ENCODE peak calls at places on chromosomes 6 and 20, in seven cellular contexts. I is SK-N-SH, N is GM12878, Y is endothelial cell of umbilical vein, R is HepG2, H is K562, M is H1. F is an unnamed sample.
A peak's percentile ranks its signal among the peaks of the same experiment; 100 is the strongest.

GRCh38 chr20:15144911-15145310 is 807.5 kb upstream of the FLRT3 start:
- DNase-seq in I (peak; percentile 4), N (no peak), Y (no peak), R (no peak), H (no peak), M (no peak), F (no peak)

GRCh38 chr6:129269076-129269475 is 386.1 kb downstream of the LAMA2 start:
- DNase-seq in I (no peak), N (no peak), Y (no peak), R (no peak), H (no peak), M (no peak), F (no peak)

GRCh38 chr6:150813319-150813992 is 52.0 kb upstream of the MTHFD1L start:
- DNase-seq in I (no peak), N (peak; percentile 78), Y (no peak), R (no peak), H (no peak), M (no peak), F (peak; percentile 92)

GRCh38 chr6:168372871-168373270 is 53.3 kb upstream of the DACT2 start:
- DNase-seq in I (no peak), N (no peak), Y (no peak), R (no peak), H (no peak), M (no peak), F (no peak)

GRCh38 chr6:50610562-50610961 is 102.8 kb upstream of the TFAP2D start:
- DNase-seq in I (peak; percentile 13), N (no peak), Y (no peak), R (no peak), H (no peak), M (no peak), F (no peak)

GRCh38 chr6:9783567-9783966 is 631.3 kb downstream of the TFAP2A start:
- DNase-seq in I (no peak), N (no peak), Y (no peak), R (no peak), H (no peak), M (no peak), F (no peak)

GRCh38 chr6:37168809-37169457 is 1.0 kb upstream of the PIM1 start:
- DNase-seq in I (peak; percentile 63), N (no peak), Y (no peak), R (no peak), H (no peak), M (no peak), F (no peak)

GRCh38 chr20:32830437-32830836 is 10.7 kb downstream of the MAPRE1 start:
- DNase-seq in I (no peak), N (no peak), Y (no peak), R (no peak), H (no peak), M (no peak), F (no peak)

GRCh38 chr20:56983813-56984212 is 282.6 kb downstream of the BMP7 start:
- DNase-seq in I (no peak), N (no peak), Y (no peak), R (no peak), H (no peak), M (no peak), F (no peak)

GRCh38 chr6:158033077-158033750 is 51.6 kb downstream of the SYNJ2 start:
- DNase-seq in I (no peak), N (no peak), Y (no peak), R (no peak), H (no peak), M (no peak), F (no peak)

GRCh38 chr6:148965287-148965686 is 218.5 kb downstream of the UST start:
- DNase-seq in I (no peak), N (no peak), Y (no peak), R (no peak), H (no peak), M (no peak), F (no peak)

GRCh38 chr6:71979911-71980310 is 93.6 kb downstream of the RIMS1 start:
- DNase-seq in I (no peak), N (no peak), Y (no peak), R (no peak), H (no peak), M (no peak), F (no peak)

GRCh38 chr6:117906905-117907599 is at the start of gene SLC35F1:
- DNase-seq in I (peak; percentile 80), N (no peak), Y (peak; percentile 31), R (peak; percentile 5), H (peak; percentile 26), M (peak; percentile 89), F (no peak)

GRCh38 chr20:56515657-56516381 is 8.7 kb upstream of the FAM209A start:
- DNase-seq in I (peak; percentile 17), N (no peak), Y (peak; percentile 20), R (no peak), H (peak; percentile 5), M (no peak), F (no peak)

GRCh38 chr6:162602759-162603158 is 124.8 kb downstream of the PRKN start:
- DNase-seq in I (no peak), N (no peak), Y (no peak), R (no peak), H (no peak), M (no peak), F (no peak)

GRCh38 chr6:157909282-157909664 is 72.4 kb upstream of the SYNJ2 start:
- DNase-seq in I (no peak), N (peak; percentile 36), Y (no peak), R (no peak), H (no peak), M (no peak), F (no peak)

GRCh38 chr6:80489911-80490635 is 383.6 kb downstream of the BCKDHB start:
- DNase-seq in I (no peak), N (no peak), Y (no peak), R (no peak), H (no peak), M (no peak), F (no peak)

GRCh38 chr6:23635150-23635549 is 490.9 kb upstream of the NRSN1 start:
- DNase-seq in I (no peak), N (no peak), Y (no peak), R (no peak), H (no peak), M (no peak), F (no peak)

GRCh38 chr6:164455835-164456234 is 853.6 kb downstream of the C6orf118 start:
- DNase-seq in I (no peak), N (no peak), Y (no peak), R (no peak), H (peak; percentile 10), M (peak; percentile 43), F (no peak)

GRCh38 chr6:31560697-31561058 is 11.4 kb upstream of the LTA start:
- DNase-seq in I (no peak), N (no peak), Y (no peak), R (no peak), H (no peak), M (no peak), F (no peak)

GRCh38 chr6:31559606-31559957 is 12.2 kb downstream of the NFKBIL1 start:
- DNase-seq in I (no peak), N (no peak), Y (peak; percentile 40), R (no peak), H (no peak), M (no peak), F (no peak)

GRCh38 chr6:31558318-31558625 is 10.9 kb downstream of the NFKBIL1 start:
- DNase-seq in I (no peak), N (no peak), Y (no peak), R (no peak), H (no peak), M (no peak), F (no peak)

GRCh38 chr6:31558631-31559500 is 11.5 kb downstream of the NFKBIL1 start:
- DNase-seq in I (no peak), N (peak; percentile 87), Y (peak; percentile 46), R (no peak), H (peak; percentile 83), M (no peak), F (no peak)

DNA sequence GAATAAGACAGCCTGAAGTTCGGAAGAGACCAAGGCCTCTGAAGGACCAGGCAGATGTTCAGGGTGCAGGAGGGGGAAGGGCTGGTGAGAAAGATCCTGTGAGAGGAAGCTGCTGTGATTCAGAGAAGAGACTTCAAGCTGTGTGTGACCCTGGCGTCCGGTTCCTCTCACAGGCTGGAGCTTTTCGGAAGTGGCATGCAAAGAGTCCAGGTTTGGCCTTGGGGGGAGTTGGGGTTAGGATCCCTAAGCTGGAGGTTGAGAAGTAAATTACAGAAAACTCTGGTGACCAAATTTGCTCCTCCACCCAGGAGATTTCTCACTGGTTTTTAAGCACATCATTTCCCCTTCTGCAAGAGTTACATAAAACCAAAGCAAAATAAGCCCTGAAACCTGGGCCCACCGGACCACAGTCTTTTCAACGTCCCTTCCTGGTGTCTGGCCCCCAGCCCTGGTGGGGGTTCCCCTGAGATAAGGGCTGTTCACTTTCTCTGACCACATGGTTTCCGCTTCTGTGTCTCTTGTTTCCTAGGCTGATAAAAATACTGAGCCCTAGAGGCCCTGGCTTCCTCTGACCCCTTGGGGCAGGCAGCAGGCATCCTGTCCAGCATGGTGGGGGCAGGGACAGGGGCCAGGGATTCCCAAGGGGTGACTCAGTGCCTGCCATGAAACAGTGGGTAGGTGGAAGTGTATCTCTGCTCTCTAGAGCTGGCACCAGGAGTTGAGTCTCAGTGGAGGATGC is 12.0 kb upstream of the LTA start:
- DNase-seq in I (no peak), N (peak; percentile 88), Y (peak; percentile 99), R (no peak), H (peak; percentile 92), M (no peak), F (no peak)
- TF ChIP-seq POLR2AphosphoS5 in I (no peak), N (peak; percentile 52), Y (peak; percentile 97), R (no peak), H (peak; percentile 51), M (no peak), F (no peak)

GRCh38 chr20:19658137-19658536 is 99.9 kb upstream of the RIN2 start:
- DNase-seq in I (no peak), N (peak; percentile 48), Y (no peak), R (no peak), H (peak; percentile 4), M (no peak), F (no peak)
- H2AFZ ChIP-seq in I (no peak overlapping the region), N (peak overlapping the region; percentile 73), Y (no peak overlapping the region), R (no peak overlapping the region), H (peak overlapping the region; percentile 32), M (no peak overlapping the region), F (no peak overlapping the region)

DNA sequence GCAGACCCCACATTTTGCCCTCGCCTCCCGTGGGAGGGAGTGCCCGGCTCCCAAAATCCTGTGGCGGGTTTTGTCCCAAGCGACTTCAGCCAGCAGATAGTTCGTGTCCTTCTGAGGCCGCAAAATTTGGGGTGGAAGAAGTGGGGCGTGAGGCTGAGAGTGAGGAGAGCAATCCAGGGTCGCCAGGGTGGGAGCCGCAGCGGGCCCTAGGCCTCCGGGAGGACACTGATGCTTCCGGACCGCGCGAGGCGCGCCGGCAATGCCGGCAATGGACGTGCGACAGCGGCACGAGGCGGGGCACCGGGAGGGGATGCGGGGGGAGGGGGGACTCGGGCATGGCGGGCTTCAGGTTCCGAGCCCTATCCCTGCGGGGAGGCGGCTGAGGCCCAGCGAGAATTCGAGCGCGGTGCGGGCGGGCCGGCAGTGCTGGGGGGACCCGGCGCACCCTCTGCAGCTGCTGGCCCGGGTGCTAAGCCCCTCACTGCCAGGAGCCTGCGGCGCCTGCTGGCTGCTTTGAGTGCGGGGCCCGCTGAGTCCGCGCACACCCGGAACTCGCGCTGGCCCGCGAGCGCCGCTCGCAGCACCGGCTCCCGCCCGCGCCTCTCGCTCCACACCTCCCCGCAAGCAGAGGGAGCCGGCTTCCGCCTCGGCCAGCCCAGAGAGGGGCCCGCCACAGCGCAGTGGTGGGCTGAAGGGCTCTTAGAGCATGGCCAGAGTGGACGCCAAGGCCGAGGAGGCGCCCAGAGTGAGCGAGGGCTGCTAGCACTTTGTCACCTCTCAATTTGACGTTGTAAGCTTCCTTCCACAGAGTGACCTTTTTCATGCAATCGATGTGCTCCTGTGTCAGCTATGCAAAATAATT is 143.8 kb downstream of the LPA start:
- DNase-seq in I (peak; percentile 79), N (no peak), Y (peak; percentile 25), R (peak; percentile 50), H (peak; percentile 86), M (peak; percentile 96), F (no peak)
- TF ChIP-seq MAX in I (peak; percentile 43), N (no peak), Y (no peak), R (peak; percentile 74), H (peak; percentile 18), M (peak; percentile 72), F (no peak)

GRCh38 chr6:156883497-156884252 is 106.5 kb downstream of the ARID1B start:
- DNase-seq in I (no peak), N (no peak), Y (peak; percentile 49), R (no peak), H (no peak), M (no peak), F (no peak)
- TF ChIP-seq POLR2AphosphoS5 in I (no peak), N (no peak), Y (no peak), R (no peak), H (no peak), M (no peak), F (no peak)

F was measured in HCT116.